ENCODE peak calls at places on chromosomes 2 and 18, in five cellular contexts. M, H, B, S and G are unnamed samples.

GRCh38 chr2:128792476-128793054 is 473.9 kb upstream of the HS6ST1 start:
- DNase-seq in M (no peak), H (no peak), B (no peak), S (no peak), G (no peak)

GRCh38 chr2:197008229-197008628 is 81.7 kb upstream of the PGAP1 start:
- DNase-seq in M (peak; percentile 6), H (no peak), B (peak; percentile 74), S (no peak), G (no peak)

GRCh38 chr2:176188969-176189665 is 649 bp downstream of the HOXD1 start:
- DNase-seq in M (no peak), H (no peak), B (no peak), S (no peak), G (no peak)

GRCh38 chr2:104504331-104505073 is 349.4 kb upstream of the POU3F3 start:
- DNase-seq in M (no peak), H (no peak), B (no peak), S (no peak), G (no peak)

GRCh38 chr2:64488050-64488974 is 34.4 kb downstream of the LGALSL start:
- DNase-seq in M (peak; percentile 21), H (peak; percentile 73), B (no peak), S (peak; percentile 38), G (peak; percentile 66)

GRCh38 chr18:21735452-21736015 is 5.1 kb upstream of the MIB1 start:
- DNase-seq in M (no peak), H (no peak), B (no peak), S (no peak), G (no peak)

GRCh38 chr2:177489719-177490301 is 97.2 kb downstream of the AGPS start:
- DNase-seq in M (peak; percentile 22), H (peak; percentile 15), B (no peak), S (no peak), G (peak; percentile 15)

GRCh38 chr2:202149953-202150352 is 76.9 kb downstream of the KIAA2012 start:
- DNase-seq in M (no peak), H (no peak), B (no peak), S (no peak), G (no peak)

GRCh38 chr2:96547751-96548161 is 11.2 kb downstream of the ARID5A start:
- DNase-seq in M (peak; percentile 23), H (no peak), B (no peak), S (no peak), G (no peak)

GRCh38 chr2:221133941-221134340 is 438.2 kb downstream of the EPHA4 start:
- DNase-seq in M (no peak), H (no peak), B (no peak), S (no peak), G (no peak)

GRCh38 chr18:13387856-13388548 is 169.4 kb downstream of the LDLRAD4 start:
- DNase-seq in M (no peak), H (no peak), B (no peak), S (no peak), G (no peak)

GRCh38 chr2:58560531-58560930 is 319.4 kb upstream of the FANCL start:
- DNase-seq in M (no peak), H (no peak), B (no peak), S (no peak), G (no peak)

GRCh38 chr2:163132850-163133249 is 294.3 kb upstream of the KCNH7 start:
- DNase-seq in M (no peak), H (peak; percentile 1), B (no peak), S (no peak), G (no peak)

GRCh38 chr18:5759169-5759568 is 136.2 kb downstream of the TMEM200C start:
- DNase-seq in M (no peak), H (no peak), B (no peak), S (no peak), G (no peak)

GRCh38 chr2:202032841-202033316 is 776 bp upstream of the FZD7 start:
- DNase-seq in M (no peak), H (peak; percentile 49), B (no peak), S (peak; percentile 55), G (peak; percentile 47)

GRCh38 chr2:203427061-203427460 is 98.9 kb downstream of the ABI2 start:
- DNase-seq in M (no peak), H (no peak), B (no peak), S (no peak), G (no peak)